ENCODE peak calls at places on chromosomes 6 and 20, in eight cellular contexts. S, Y, P, Z, I, D, F and E are unnamed samples.

GRCh38 chr20:61439251-61439650 is 187.2 kb downstream of the CDH4 start:
- DNase-seq in D (no peak), S (no peak), I (no peak), F (no peak), Z (no peak), Y (no peak), P (no peak), E (no peak)

GRCh38 chr6:25017932-25018581 is 82.3 kb upstream of the RIPOR2 start:
- DNase-seq in Z (peak), S (no peak), P (peak), F (peak), D (peak), I (no peak), Y (peak), E (no peak)

GRCh38 chr6:110878751-110879539 is 4.4 kb downstream of the AMD1 start:
- DNase-seq in F (no peak), D (no peak), Z (no peak), Y (no peak), I (peak), P (peak), S (no peak), E (no peak)

GRCh38 chr6:95159557-95159956 is 417.8 kb upstream of the MANEA start:
- DNase-seq in I (no peak), P (no peak), Z (no peak), D (no peak), F (no peak), Y (no peak), S (no peak), E (no peak)

GRCh38 chr6:4133941-4134838 is 1.2 kb downstream of the ECI2 start:
- DNase-seq in P (no peak), Z (no peak), S (no peak), F (peak), D (no peak), Y (no peak), I (no peak), E (no peak)

GRCh38 chr6:41288025-41288777 is 1.7 kb upstream of the TREM1 start:
- DNase-seq in Y (no peak), D (no peak), F (no peak), I (no peak), Z (no peak), P (peak), S (no peak), E (no peak)

GRCh38 chr6:144360401-144360800 is 75.3 kb downstream of the UTRN start:
- DNase-seq in Z (no peak), I (no peak), F (no peak), P (no peak), S (no peak), D (no peak), Y (no peak), E (no peak)

GRCh38 chr20:6473197-6473596 is 294.3 kb upstream of the BMP2 start:
- DNase-seq in Z (no peak), D (no peak), P (peak), Y (no peak), S (no peak), I (no peak), F (no peak), E (no peak)

GRCh38 chr6:167668019-167668753 is 158.5 kb upstream of the AFDN start:
- DNase-seq in Z (no peak), S (no peak), D (peak), F (no peak), P (no peak), Y (no peak), I (no peak), E (no peak)

GRCh38 chr6:117008618-117009017 is 131.6 kb downstream of the RFX6 start:
- DNase-seq in Z (no peak), D (no peak), I (no peak), S (no peak), P (no peak), F (no peak), Y (no peak), E (no peak)

GRCh38 chr6:53615633-53616449 is 49.7 kb downstream of the KLHL31 start:
- DNase-seq in D (no peak), Y (no peak), I (peak), S (no peak), Z (no peak), F (no peak), P (peak), E (no peak)

GRCh38 chr6:5157744-5158143 is 72.6 kb downstream of the PPP1R3G start:
- DNase-seq in I (no peak), S (no peak), Z (no peak), Y (no peak), P (no peak), F (no peak), D (no peak), E (no peak)

GRCh38 chr20:10897341-10897740 is 223.5 kb upstream of the JAG1 start:
- DNase-seq in P (no peak), F (no peak), I (no peak), S (no peak), D (no peak), Z (no peak), Y (no peak), E (no peak)

GRCh38 chr20:43187476-43188233 is 2.1 kb downstream of the PTPRT start:
- DNase-seq in F (peak), S (peak), D (peak), Z (peak), P (peak), Y (peak), I (no peak), E (no peak)

GRCh38 chr6:53301801-53302537 is 46.8 kb downstream of the ELOVL5 start:
- DNase-seq in S (no peak), Z (no peak), I (no peak), F (no peak), P (no peak), D (no peak), Y (no peak), E (no peak)

GRCh38 chr6:11278207-11278559 is 45.7 kb upstream of the NEDD9 start:
- DNase-seq in P (no peak), I (no peak), S (no peak), Z (no peak), F (no peak), Y (no peak), D (no peak), E (no peak)

GRCh38 chr6:21752054-21752811 is 158.7 kb downstream of the SOX4 start:
- DNase-seq in S (no peak), P (no peak), D (no peak), F (no peak), Z (no peak), I (no peak), Y (no peak), E (no peak)

GRCh38 chr20:25277051-25277801 is 29.3 kb downstream of the PYGB start:
- DNase-seq in D (peak), Z (peak), P (no peak), Y (peak), F (peak), S (peak), I (no peak), E (no peak)

GRCh38 chr20:51236396-51236795 is 213.5 kb upstream of the KCNG1 start:
- DNase-seq in Z (no peak), F (no peak), I (no peak), D (no peak), S (no peak), Y (no peak), P (no peak), E (no peak)

GRCh38 chr20:47681977-47682812 is 103.1 kb downstream of the SULF2 start:
- DNase-seq in S (no peak), Y (peak), I (no peak), D (peak), F (no peak), P (peak), Z (no peak), E (no peak)

GRCh38 chr6:112038268-112038667 is 15.6 kb upstream of the CCN6 start:
- DNase-seq in D (no peak), P (peak), S (no peak), F (peak), Y (no peak), Z (no peak), I (no peak), E (no peak)

GRCh38 chr20:21361266-21361665 is 36.1 kb downstream of the NKX2-4 start:
- DNase-seq in F (no peak), I (peak), S (no peak), Y (no peak), P (peak), Z (no peak), D (no peak), E (no peak)

GRCh38 chr6:83860347-83860731 is 850 bp downstream of the CYB5R4 start:
- DNase-seq in I (no peak), D (no peak), Z (no peak), S (no peak), F (no peak), Y (no peak), P (no peak), E (no peak)

GRCh38 chr6:105606871-105607421 is 204.1 kb upstream of the PREP start:
- DNase-seq in Y (no peak), Z (no peak), F (no peak), P (no peak), I (no peak), S (no peak), D (no peak), E (no peak)

GRCh38 chr6:167350322-167350721 is 25.4 kb downstream of the TTLL2 start:
- DNase-seq in Z (no peak), I (no peak), S (no peak), F (no peak), P (no peak), Y (no peak), D (no peak), E (no peak)

GRCh38 chr20:37319120-37319717 is 26.7 kb upstream of the SRC start:
- DNase-seq in Z (no peak), S (no peak), F (no peak), P (no peak), D (peak), I (no peak), Y (no peak), E (no peak)

GRCh38 chr6:159116343-159116742 is 52.9 kb upstream of the FNDC1 start:
- DNase-seq in I (no peak), S (no peak), D (peak), Z (no peak), Y (no peak), P (no peak), F (peak), E (no peak)

GRCh38 chr6:151084275-151084674 is 155.5 kb upstream of the AKAP12 start:
- DNase-seq in P (no peak), F (no peak), Y (no peak), D (no peak), I (no peak), Z (no peak), S (no peak), E (no peak)

GRCh38 chr6:18363746-18364145 is 23.4 kb upstream of the RNF144B start:
- DNase-seq in I (no peak), F (no peak), S (no peak), P (peak), Y (no peak), D (no peak), Z (no peak), E (no peak)

GRCh38 chr6:27873101-27874030 is 38.8 kb downstream of the OR2B2 start:
- DNase-seq in Z (no peak), Y (peak), S (no peak), P (peak), D (peak), F (peak), I (no peak), E (no peak)

GRCh38 chr6:126107475-126108121 is 121.3 kb downstream of the TRMT11 start:
- DNase-seq in P (peak), D (no peak), Y (no peak), F (no peak), Z (no peak), I (no peak), S (no peak), E (no peak)

GRCh38 chr6:166558156-166559025 is 28.1 kb downstream of the RAMACL start:
- DNase-seq in I (no peak), Z (no peak), P (no peak), S (no peak), D (no peak), Y (peak), F (no peak), E (no peak)

GRCh38 chr6:123434186-123434585 is 202.6 kb downstream of the TRDN start:
- DNase-seq in P (no peak), D (no peak), F (no peak), I (no peak), S (no peak), Y (no peak), Z (no peak), E (no peak)

GRCh38 chr20:41049451-41049850 is 20.8 kb downstream of the TOP1 start:
- DNase-seq in S (no peak), Z (no peak), I (no peak), F (no peak), Y (no peak), D (no peak), P (no peak), E (no peak)

GRCh38 chr6:78492351-78493010 is 374.9 kb upstream of the IRAK1BP1 start:
- DNase-seq in S (no peak), F (no peak), Y (no peak), D (no peak), P (no peak), I (no peak), Z (no peak), E (no peak)

GRCh38 chr6:44105146-44105545 is 22.1 kb downstream of the MRPL14 start:
- DNase-seq in S (no peak), Y (no peak), D (no peak), F (no peak), P (peak), I (no peak), Z (no peak), E (no peak)

GRCh38 chr6:163956571-163957407 is 542.3 kb downstream of the QKI start:
- DNase-seq in I (peak), P (peak), S (peak), Z (peak), F (peak), D (peak), Y (peak), E (no peak)

GRCh38 chr6:122476131-122476530 is 4.5 kb upstream of the SERINC1 start:
- DNase-seq in S (no peak), I (no peak), Y (no peak), P (peak), Z (no peak), D (no peak), F (no peak), E (no peak)

GRCh38 chr20:62132421-62132820 is 10.1 kb downstream of the LSM14B start:
- DNase-seq in I (no peak), Z (no peak), Y (no peak), D (no peak), P (no peak), F (no peak), S (no peak), E (no peak)

DNA sequence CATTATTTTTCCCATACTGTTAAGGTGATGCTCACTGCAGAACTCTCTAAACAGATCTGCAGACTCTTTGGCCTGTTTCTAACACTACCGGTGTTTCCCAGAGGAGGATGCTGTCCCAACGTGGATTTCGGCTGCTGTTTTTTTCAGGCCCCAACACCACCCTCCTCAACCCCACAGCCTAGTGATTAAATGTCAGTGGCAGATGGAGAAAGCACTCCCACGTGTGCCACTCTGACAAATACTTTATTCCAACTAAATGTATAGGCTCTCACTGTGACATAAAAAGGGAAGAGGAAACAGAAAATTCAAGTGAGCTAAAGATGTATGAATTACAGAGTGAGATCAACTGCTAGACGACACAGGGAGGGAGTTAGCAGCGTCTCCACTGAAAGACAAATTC is 3.6 kb downstream of the TBC1D20 start:
- DNase-seq in I (no peak), P (no peak), F (no peak), S (no peak), Y (no peak), Z (no peak), D (no peak), E (no peak)
- TF ChIP-seq CTCF in I (no peak), P (no peak), F (no peak), S (no peak), Y (no peak), Z (no peak), D (no peak), E (no peak)

GRCh38 chr6:80528115-80528514 is 421.6 kb downstream of the BCKDHB start:
- DNase-seq in F (no peak), P (peak), I (no peak), D (no peak), S (no peak), Z (no peak), Y (no peak), E (no peak)
- H3K4me3 ChIP-seq in F (no peak), P (no peak), I (no peak), D (no peak), S (no peak), Z (no peak), Y (no peak), E (no peak)

DNA sequence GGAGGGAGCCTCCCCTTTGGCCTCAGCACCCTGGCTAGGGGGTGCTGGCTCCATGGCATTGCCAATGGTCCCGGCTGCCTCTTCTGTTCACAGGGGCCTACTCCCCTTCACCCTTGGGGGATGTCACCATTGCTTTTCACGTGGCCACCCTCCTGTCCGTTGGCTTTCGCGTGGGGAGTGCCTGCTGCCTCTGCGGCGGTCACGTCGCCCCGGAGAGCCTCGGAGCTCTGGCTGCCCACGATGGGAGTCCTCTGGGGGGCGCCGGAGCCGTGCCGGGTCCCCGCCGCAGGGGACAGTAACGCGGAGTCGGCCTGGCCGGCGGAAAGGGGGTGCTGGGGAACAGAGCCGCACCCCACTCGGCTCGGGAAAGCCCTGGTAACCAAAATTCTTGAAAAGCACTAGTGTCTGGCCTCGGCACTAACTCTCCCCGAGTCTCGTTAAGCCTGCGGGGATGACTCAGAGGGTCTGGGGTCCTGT is 661 bp upstream of the HEBP2 start:
- DNase-seq in Y (peak), Z (no peak), P (peak), D (peak), F (no peak), I (no peak), S (no peak), E (no peak)
- TF ChIP-seq CTCF in Y (no peak), Z (no peak), P (no peak), D (peak), F (no peak), I (peak), S (no peak), E (no peak)

DNA sequence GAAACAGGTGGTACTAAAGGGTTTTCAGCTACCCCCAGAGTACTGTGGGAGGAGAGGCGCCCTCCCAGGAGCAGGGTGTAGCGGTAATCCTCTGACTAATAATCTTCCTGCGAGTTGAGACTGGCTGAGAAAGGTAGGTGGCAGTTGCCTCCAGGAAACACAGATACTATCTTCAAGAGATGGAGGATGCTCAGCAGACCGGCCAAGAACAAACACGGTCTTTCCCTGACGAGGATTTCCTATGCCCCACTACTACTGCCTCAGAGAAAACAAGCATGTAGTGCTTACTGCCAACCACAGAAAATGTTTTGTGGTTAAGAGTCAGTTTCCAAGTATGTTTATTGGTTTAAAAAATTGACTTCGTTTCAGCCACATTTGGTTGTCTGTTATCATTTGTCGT is 26.8 kb downstream of the C6orf89 start:
- DNase-seq in P (peak), S (no peak), D (no peak), Y (no peak), F (no peak), Z (no peak), I (peak), E (no peak)
- H3K4me3 ChIP-seq in P (no peak), S (no peak), D (no peak), Y (no peak), F (no peak), Z (no peak), I (no peak), E (no peak)

GRCh38 chr20:12838261-12838866 is 170.4 kb upstream of the SPTLC3 start:
- DNase-seq in P (no peak), F (no peak), D (no peak), Y (no peak), I (no peak), S (no peak), Z (no peak), E (no peak)
- TF ChIP-seq CTCF in P (no peak), F (no peak), D (peak), Y (no peak), I (peak), S (no peak), Z (no peak), E (no peak)